ENCODE peak calls at places on chromosomes 7 and 10, in five cellular contexts. Z, F, T, V and C are unnamed samples.

GRCh38 chr10:91689731-91690168 is 56.9 kb upstream of the PPP1R3C start:
- DNase-seq in T (no peak), V (no peak), Z (no peak), F (no peak), C (no peak)

GRCh38 chr7:25847331-25848070 is 304.5 kb upstream of the NFE2L3 start:
- DNase-seq in T (no peak), V (no peak), F (no peak), Z (no peak), C (no peak)

GRCh38 chr10:129921065-129921670 is 42.9 kb downstream of the EBF3 start:
- DNase-seq in F (no peak), Z (no peak), T (no peak), V (no peak), C (no peak)

GRCh38 chr7:24440851-24441250 is 132.4 kb upstream of the PALS2 start:
- DNase-seq in V (no peak), F (no peak), T (no peak), Z (no peak), C (no peak)

GRCh38 chr10:86956195-86956840 is 1.1 kb downstream of the MMRN2 start:
- DNase-seq in T (no peak), F (peak; percentile 21), Z (no peak), V (no peak), C (no peak)

GRCh38 chr7:131197920-131198610 is 129.6 kb upstream of the MKLN1 start:
- DNase-seq in T (no peak), F (no peak), Z (no peak), V (no peak), C (no peak)

GRCh38 chr10:131855396-131855762 is 45.4 kb upstream of the PPP2R2D start:
- DNase-seq in F (peak; percentile 52), V (no peak), Z (no peak), T (no peak), C (peak; percentile 44)

GRCh38 chr7:47852330-47853245 is 95.7 kb downstream of the PKD1L1 start:
- DNase-seq in V (peak; percentile 52), Z (no peak), F (no peak), T (peak; percentile 13), C (no peak)

GRCh38 chr7:157703131-157703530 is 366.3 kb downstream of the DNAJB6 start:
- DNase-seq in Z (no peak), T (no peak), F (peak; percentile 59), V (no peak), C (no peak)

GRCh38 chr10:80896076-80896475 is 358.4 kb downstream of the SH2D4B start:
- DNase-seq in F (no peak), Z (no peak), V (no peak), T (no peak), C (no peak)

GRCh38 chr10:28991738-28992270 is 297.1 kb upstream of the LYZL1 start:
- DNase-seq in Z (peak; percentile 44), T (peak; percentile 47), V (peak; percentile 66), F (no peak), C (peak; percentile 62)
- TF ChIP-seq CTCF in Z (peak; percentile 72), T (peak; percentile 45), V (peak; percentile 90), F (peak; percentile 62), C (peak; percentile 85)

DNA sequence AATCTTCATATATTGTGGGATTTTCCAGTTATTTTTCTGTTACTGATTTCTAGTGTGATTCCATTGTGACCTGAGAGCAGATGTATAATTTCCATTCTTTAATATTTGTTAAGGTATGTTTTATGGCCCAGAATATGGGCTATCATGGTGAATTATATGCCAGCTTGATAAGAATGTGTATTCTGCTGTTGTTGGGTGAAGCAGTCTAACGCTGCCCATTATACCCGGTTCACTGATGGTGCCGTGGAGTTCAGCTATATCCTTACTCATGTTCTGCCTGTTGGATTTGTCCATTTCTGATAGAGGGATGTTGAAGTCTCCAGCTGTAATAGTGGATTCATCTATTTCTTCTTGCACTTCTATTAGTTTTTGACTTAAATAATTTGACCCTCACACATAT is 41.7 kb downstream of the DYNC2I1 start:
- DNase-seq in Z (no peak), T (no peak), V (no peak), F (no peak), C (no peak)
- H3K36me3 ChIP-seq in Z (peaks cover 8% of the 10 kb centered on the region), T (no peaks in the 10 kb centered on the region), V (peaks cover 11% of the 10 kb centered on the region), F (peaks cover 34% of the 10 kb centered on the region), C (peaks cover 4% of the 10 kb centered on the region)

DNA sequence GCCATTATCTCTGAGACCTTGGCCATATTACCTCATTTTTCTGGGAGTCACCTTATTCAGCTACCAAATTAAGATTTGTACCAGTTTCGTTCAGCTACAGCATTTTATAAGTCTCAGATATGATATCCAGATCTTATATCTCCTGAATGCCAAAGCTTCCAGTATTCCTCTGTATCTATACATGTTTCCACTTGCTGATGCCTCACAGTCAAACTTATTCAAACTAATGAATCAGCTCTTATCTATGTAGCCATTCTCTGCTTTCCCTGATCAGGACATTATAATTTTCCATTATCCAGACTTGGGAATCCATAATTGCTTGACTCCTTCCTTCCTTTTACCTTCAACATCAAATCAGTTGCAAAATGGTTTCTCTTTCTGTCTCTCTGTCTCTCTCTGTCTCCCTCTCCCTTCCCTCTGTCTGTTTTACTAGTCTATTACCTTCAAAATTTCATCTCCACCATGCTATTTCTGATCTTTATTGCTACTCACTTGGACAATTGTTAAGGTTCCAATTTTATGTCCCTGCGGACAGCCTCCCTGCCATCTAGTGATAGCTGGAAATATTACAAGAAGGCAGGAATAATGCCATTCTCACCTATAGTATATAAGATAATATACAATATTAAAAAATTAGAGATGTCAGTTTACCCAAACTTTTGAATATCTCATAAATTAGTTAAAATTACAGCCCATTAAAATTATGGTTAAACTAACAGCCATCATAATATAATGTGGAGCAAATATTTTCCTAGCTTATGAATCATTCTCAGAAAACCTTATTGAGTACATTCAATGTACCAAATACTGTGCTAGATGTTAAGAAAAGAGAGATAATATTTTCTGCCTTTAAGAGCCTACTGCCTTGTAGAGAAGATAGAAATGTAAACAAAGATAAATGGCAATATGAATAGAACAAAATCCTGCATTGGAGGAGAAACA is 89.8 kb downstream of the PCLO start:
- DNase-seq in V (no peak), Z (no peak), F (no peak), T (no peak), C (no peak)
- TF ChIP-seq CTCF in V (peak; percentile 38), Z (no peak), F (no peak), T (no peak), C (no peak)

GRCh38 chr7:75573477-75574019 is 81.4 kb downstream of the SPDYE5 start:
- DNase-seq in Z (no peak), F (no peak), T (no peak), V (no peak), C (no peak)
- H3K36me3 ChIP-seq in Z (peaks cover 2% of the 10 kb centered on the region), F (peaks cover 65% of the 10 kb centered on the region), T (no peaks in the 10 kb centered on the region), V (peaks cover 4% of the 10 kb centered on the region), C (no peaks in the 10 kb centered on the region)

DNA sequence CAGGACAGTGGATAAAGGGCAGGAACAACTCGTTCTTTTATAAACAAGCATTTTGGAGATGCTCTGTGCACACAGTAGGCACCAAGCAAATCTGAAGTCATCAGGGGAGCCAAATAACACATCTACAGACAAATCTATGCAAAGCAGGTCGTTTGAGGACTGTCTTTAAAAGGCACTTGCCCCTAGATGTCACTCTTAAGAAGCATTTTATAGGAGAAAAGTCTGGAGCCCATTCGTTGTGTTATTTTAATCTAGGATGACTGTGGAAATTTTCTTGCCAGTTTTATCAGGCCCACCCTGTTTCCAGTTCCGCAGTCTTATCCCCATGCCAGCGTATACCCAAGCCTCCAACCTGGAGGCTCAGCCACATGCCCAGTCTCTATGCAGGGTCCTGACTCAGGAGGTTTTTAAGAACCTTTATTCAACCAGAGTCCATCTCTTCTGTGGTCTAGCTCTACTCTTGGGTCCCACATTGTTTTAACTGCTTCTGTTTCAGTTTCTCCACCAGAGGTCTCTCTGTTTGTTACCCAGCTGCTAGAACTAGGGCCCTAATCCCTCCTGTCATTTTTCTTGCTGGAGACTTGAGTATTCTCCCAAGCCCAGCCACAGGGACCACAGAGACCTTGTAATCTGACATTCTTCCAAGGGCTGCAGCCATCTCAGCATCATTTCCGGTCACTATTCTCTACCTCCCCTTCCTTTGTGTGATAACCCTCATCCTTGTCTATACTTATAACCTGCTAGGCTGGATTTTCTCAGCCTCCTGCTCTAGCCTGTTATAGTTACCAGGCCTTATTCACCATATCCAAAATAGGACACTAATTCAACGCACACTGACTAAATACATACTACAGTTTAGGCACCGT is 26.7 kb downstream of the PIK3CG start:
- DNase-seq in T (no peak), V (peak; percentile 26), Z (no peak), F (no peak), C (no peak)
- TF ChIP-seq CTCF in T (no peak), V (peak; percentile 31), Z (no peak), F (no peak), C (no peak)

GRCh38 chr7:92727755-92728154 is 108.6 kb downstream of the CDK6 start:
- DNase-seq in T (no peak), Z (no peak), V (no peak), F (no peak), C (no peak)
- H3K36me3 ChIP-seq in T (no peaks in the 10 kb centered on the region), Z (peaks cover 2% of the 10 kb centered on the region), V (no peaks in the 10 kb centered on the region), F (no peaks in the 10 kb centered on the region), C (peaks cover 7% of the 10 kb centered on the region)

GRCh38 chr7:23072043-23072442 is 33.5 kb upstream of the KLHL7 start:
- DNase-seq in Z (no peak), T (no peak), V (no peak), F (no peak), C (no peak)
- TF ChIP-seq CTCF in Z (no peak), T (no peak), V (peak; percentile 29), F (peak; percentile 27), C (no peak)